ENCODE peak calls at places on chromosome 6, in five cellular contexts. P, C, D, G and S are unnamed samples.

GRCh38 chr6:170266061-170266825 is 24.6 kb downstream of the DLL1 start:
- DNase-seq in P (no peak), C (no peak), D (no peak), G (no peak), S (no peak)

GRCh38 chr6:2793491-2794151 is 28.4 kb downstream of the WRNIP1 start:
- DNase-seq in P (no peak), C (no peak), D (peak; percentile 21), G (peak; percentile 19), S (no peak)

GRCh38 chr6:107545761-107546160 is 55.8 kb downstream of the SOBP start:
- DNase-seq in P (no peak), C (no peak), D (no peak), G (no peak), S (no peak)

GRCh38 chr6:47168176-47168575 is 126.0 kb upstream of the ADGRF1 start:
- DNase-seq in P (peak; percentile 65), C (peak; percentile 98), D (peak; percentile 96), G (peak; percentile 95), S (peak; percentile 30)

GRCh38 chr6:4291453-4292403 is 156.4 kb upstream of the ECI2 start:
- DNase-seq in P (no peak), C (peak; percentile 54), D (peak; percentile 84), G (peak; percentile 71), S (no peak)

GRCh38 chr6:135163440-135163738 is 17.7 kb upstream of the MYB start:
- DNase-seq in P (no peak), C (no peak), D (no peak), G (no peak), S (no peak)

GRCh38 chr6:34610819-34611477 is 54.8 kb upstream of the SPDEF start:
- DNase-seq in P (no peak), C (peak; percentile 89), D (peak; percentile 84), G (peak; percentile 90), S (peak; percentile 82)

GRCh38 chr6:149761438-149761837 is 11.9 kb downstream of the PCMT1 start:
- DNase-seq in P (no peak), C (no peak), D (no peak), G (no peak), S (no peak)

GRCh38 chr6:39217177-39217864 is 12.0 kb downstream of the KCNK5 start:
- DNase-seq in P (peak; percentile 30), C (no peak), D (no peak), G (no peak), S (no peak)

GRCh38 chr6:47919875-47920274 is 138.0 kb downstream of the OPN5 start:
- DNase-seq in P (no peak), C (no peak), D (no peak), G (no peak), S (no peak)

GRCh38 chr6:158152659-158153058 is 15.4 kb downstream of the SERAC1 start:
- DNase-seq in P (no peak), C (no peak), D (no peak), G (no peak), S (no peak)

GRCh38 chr6:56767892-56768531 is 125.3 kb upstream of the DST start:
- DNase-seq in P (no peak), C (no peak), D (peak; percentile 52), G (no peak), S (no peak)